ENCODE peak calls at places on chromosome 15, in five cellular contexts. One of them, this sample, is unnamed.

GRCh38 chr15:89307046-89307587 is 27.5 kb downstream of the POLG start:
- DNase-seq in HFF-Myc: no peak
- DNase-seq in gastrocnemius medialis: no peak
- DNase-seq in lower leg skin: no peak
- DNase-seq in pancreas: no peak
- DNase-seq in this sample: peak

GRCh38 chr15:44710236-44711088 is 661 bp downstream of the PATL2 start:
- DNase-seq in lower leg skin: no peak
- DNase-seq in gastrocnemius medialis: peak
- DNase-seq in HFF-Myc: no peak
- DNase-seq in pancreas: no peak
- DNase-seq in this sample: peak

GRCh38 chr15:64315136-64315661 is 40.8 kb downstream of the CSNK1G1 start:
- DNase-seq in lower leg skin: no peak
- DNase-seq in gastrocnemius medialis: no peak
- DNase-seq in pancreas: no peak
- DNase-seq in HFF-Myc: no peak
- DNase-seq in this sample: no peak

GRCh38 chr15:58952751-58953150 is 19.3 kb upstream of the SLTM start:
- DNase-seq in pancreas: no peak
- DNase-seq in gastrocnemius medialis: no peak
- DNase-seq in lower leg skin: no peak
- DNase-seq in HFF-Myc: no peak
- DNase-seq in this sample: peak

GRCh38 chr15:63188247-63188936 is 1.0 kb upstream of the RAB8B start:
- DNase-seq in pancreas: no peak
- DNase-seq in lower leg skin: no peak
- DNase-seq in HFF-Myc: no peak
- DNase-seq in gastrocnemius medialis: no peak
- DNase-seq in this sample: no peak

GRCh38 chr15:74850398-74850797 is 7.4 kb upstream of the ULK3 start:
- DNase-seq in pancreas: no peak
- DNase-seq in HFF-Myc: no peak
- DNase-seq in lower leg skin: no peak
- DNase-seq in gastrocnemius medialis: no peak
- DNase-seq in this sample: no peak

GRCh38 chr15:38072507-38073277 is 138.3 kb downstream of the TMCO5A start:
- DNase-seq in pancreas: peak
- DNase-seq in gastrocnemius medialis: no peak
- DNase-seq in lower leg skin: peak
- DNase-seq in HFF-Myc: peak
- DNase-seq in this sample: peak

GRCh38 chr15:43483306-43484128 is 9.4 kb downstream of the TP53BP1 start:
- DNase-seq in lower leg skin: no peak
- DNase-seq in pancreas: no peak
- DNase-seq in HFF-Myc: no peak
- DNase-seq in gastrocnemius medialis: no peak
- DNase-seq in this sample: peak

GRCh38 chr15:70250208-70251201 is 152.8 kb upstream of the TLE3 start:
- DNase-seq in lower leg skin: peak
- DNase-seq in gastrocnemius medialis: no peak
- DNase-seq in pancreas: no peak
- DNase-seq in HFF-Myc: no peak
- DNase-seq in this sample: no peak

GRCh38 chr15:49094923-49095322 is 48.7 kb upstream of the SECISBP2L start:
- DNase-seq in gastrocnemius medialis: no peak
- DNase-seq in pancreas: no peak
- DNase-seq in lower leg skin: no peak
- DNase-seq in HFF-Myc: no peak
- DNase-seq in this sample: no peak

GRCh38 chr15:78368671-78369070 is 28.5 kb downstream of the CRABP1 start:
- DNase-seq in gastrocnemius medialis: no peak
- DNase-seq in lower leg skin: peak
- DNase-seq in HFF-Myc: no peak
- DNase-seq in pancreas: no peak
- DNase-seq in this sample: no peak

GRCh38 chr15:61871926-61872522 is 188.2 kb downstream of the VPS13C start:
- DNase-seq in gastrocnemius medialis: no peak
- DNase-seq in pancreas: no peak
- DNase-seq in lower leg skin: no peak
- DNase-seq in HFF-Myc: peak
- DNase-seq in this sample: peak

GRCh38 chr15:40282144-40282869 is 557 bp downstream of the ANKRD63 start:
- DNase-seq in gastrocnemius medialis: no peak
- DNase-seq in HFF-Myc: no peak
- DNase-seq in lower leg skin: no peak
- DNase-seq in pancreas: peak
- DNase-seq in this sample: no peak

GRCh38 chr15:33194237-33194636 is 277 bp downstream of the FMN1 start:
- DNase-seq in lower leg skin: no peak
- DNase-seq in pancreas: no peak
- DNase-seq in gastrocnemius medialis: no peak
- DNase-seq in HFF-Myc: no peak
- DNase-seq in this sample: no peak

GRCh38 chr15:70955151-70955550 is 62.5 kb downstream of the LRRC49 start:
- DNase-seq in HFF-Myc: no peak
- DNase-seq in lower leg skin: no peak
- DNase-seq in pancreas: no peak
- DNase-seq in gastrocnemius medialis: no peak
- DNase-seq in this sample: peak

GRCh38 chr15:39581501-39582285 is 814 bp downstream of the THBS1 start:
- DNase-seq in pancreas: peak
- DNase-seq in gastrocnemius medialis: no peak
- DNase-seq in lower leg skin: peak
- DNase-seq in HFF-Myc: peak
- DNase-seq in this sample: peak

GRCh38 chr15:86829251-86829650 is 749.6 kb downstream of the AGBL1 start:
- DNase-seq in lower leg skin: no peak
- DNase-seq in gastrocnemius medialis: no peak
- DNase-seq in pancreas: no peak
- DNase-seq in HFF-Myc: no peak
- DNase-seq in this sample: no peak

GRCh38 chr15:99732711-99733267 is 448 bp downstream of the LYSMD4 start:
- DNase-seq in gastrocnemius medialis: no peak
- DNase-seq in pancreas: no peak
- DNase-seq in HFF-Myc: no peak
- DNase-seq in lower leg skin: peak
- DNase-seq in this sample: no peak

GRCh38 chr15:95024388-95024787 is 793.0 kb downstream of the MCTP2 start:
- DNase-seq in HFF-Myc: no peak
- DNase-seq in gastrocnemius medialis: no peak
- DNase-seq in pancreas: no peak
- DNase-seq in lower leg skin: no peak
- DNase-seq in this sample: peak

GRCh38 chr15:34810455-34811146 is 15.3 kb upstream of the ACTC1 start:
- DNase-seq in gastrocnemius medialis: no peak
- DNase-seq in lower leg skin: no peak
- DNase-seq in pancreas: no peak
- DNase-seq in HFF-Myc: peak
- DNase-seq in this sample: peak

GRCh38 chr15:90126457-90127435 is 24.5 kb upstream of the IDH2 start:
- DNase-seq in gastrocnemius medialis: peak
- DNase-seq in lower leg skin: no peak
- DNase-seq in HFF-Myc: no peak
- DNase-seq in pancreas: peak
- DNase-seq in this sample: no peak

GRCh38 chr15:34436126-34436955 is 1.3 kb downstream of the GOLGA8A start:
- DNase-seq in pancreas: no peak
- DNase-seq in gastrocnemius medialis: no peak
- DNase-seq in HFF-Myc: no peak
- DNase-seq in lower leg skin: no peak
- DNase-seq in this sample: no peak

GRCh38 chr15:29840928-29841327 is 18.7 kb upstream of the TJP1 start:
- DNase-seq in lower leg skin: no peak
- DNase-seq in HFF-Myc: no peak
- DNase-seq in gastrocnemius medialis: no peak
- DNase-seq in pancreas: no peak
- DNase-seq in this sample: no peak

GRCh38 chr15:84387086-84387485 is 151.5 kb downstream of the GOLGA6L4 start:
- DNase-seq in lower leg skin: peak
- DNase-seq in pancreas: no peak
- DNase-seq in HFF-Myc: no peak
- DNase-seq in gastrocnemius medialis: no peak
- DNase-seq in this sample: no peak

GRCh38 chr15:101489633-101490407 is at the start of gene PCSK6:
- DNase-seq in pancreas: no peak
- DNase-seq in gastrocnemius medialis: no peak
- DNase-seq in lower leg skin: peak
- DNase-seq in HFF-Myc: no peak
- DNase-seq in this sample: no peak

GRCh38 chr15:45442497-45443135 is 64.3 kb upstream of the GATM start:
- DNase-seq in lower leg skin: no peak
- DNase-seq in HFF-Myc: no peak
- DNase-seq in pancreas: no peak
- DNase-seq in gastrocnemius medialis: no peak
- DNase-seq in this sample: peak

GRCh38 chr15:25345943-25346342 is 92.9 kb downstream of the UBE3A start:
- DNase-seq in lower leg skin: no peak
- DNase-seq in HFF-Myc: no peak
- DNase-seq in pancreas: no peak
- DNase-seq in gastrocnemius medialis: peak
- DNase-seq in this sample: peak

GRCh38 chr15:85142324-85142723 is 160.7 kb downstream of the PDE8A start:
- DNase-seq in pancreas: no peak
- DNase-seq in lower leg skin: no peak
- DNase-seq in gastrocnemius medialis: no peak
- DNase-seq in HFF-Myc: peak
- DNase-seq in this sample: peak

GRCh38 chr15:80679167-80679804 is 15.8 kb upstream of the ABHD17C start:
- DNase-seq in HFF-Myc: no peak
- DNase-seq in lower leg skin: no peak
- DNase-seq in gastrocnemius medialis: no peak
- DNase-seq in pancreas: no peak
- DNase-seq in this sample: no peak

DNA sequence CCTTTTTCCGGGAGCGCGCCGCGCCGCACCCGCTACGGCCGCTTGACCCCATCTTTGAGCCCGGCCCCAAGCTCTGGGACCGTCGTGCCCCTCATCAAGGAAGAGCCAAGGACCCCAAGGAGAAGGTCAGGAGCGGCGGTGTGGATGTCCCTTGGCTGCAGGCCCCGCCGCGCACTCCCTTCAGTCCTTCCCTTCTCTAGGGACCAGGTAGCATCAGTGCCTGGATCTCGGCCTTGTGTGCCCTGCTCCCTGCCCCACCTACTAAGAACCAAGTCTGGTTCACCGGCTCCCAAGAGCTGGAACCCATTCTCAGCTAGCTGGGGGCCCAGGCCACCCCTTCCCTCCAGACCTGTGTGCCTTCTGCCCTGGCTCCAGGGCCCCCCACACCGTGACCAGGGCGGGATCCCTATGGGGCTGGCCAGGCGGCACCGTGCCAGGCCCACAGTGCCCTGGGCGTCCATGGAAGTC is 69.3 kb upstream of the CGNL1 start:
- DNase-seq in lower leg skin: peak
- DNase-seq in pancreas: no peak
- DNase-seq in gastrocnemius medialis: no peak
- DNase-seq in HFF-Myc: no peak
- DNase-seq in this sample: no peak
- H3K4me3 ChIP-seq in lower leg skin: peak
- H3K4me3 ChIP-seq in pancreas: peak
- H3K4me3 ChIP-seq in gastrocnemius medialis: peak
- H3K4me3 ChIP-seq in HFF-Myc: peak
- H3K4me3 ChIP-seq in this sample: peak

DNA sequence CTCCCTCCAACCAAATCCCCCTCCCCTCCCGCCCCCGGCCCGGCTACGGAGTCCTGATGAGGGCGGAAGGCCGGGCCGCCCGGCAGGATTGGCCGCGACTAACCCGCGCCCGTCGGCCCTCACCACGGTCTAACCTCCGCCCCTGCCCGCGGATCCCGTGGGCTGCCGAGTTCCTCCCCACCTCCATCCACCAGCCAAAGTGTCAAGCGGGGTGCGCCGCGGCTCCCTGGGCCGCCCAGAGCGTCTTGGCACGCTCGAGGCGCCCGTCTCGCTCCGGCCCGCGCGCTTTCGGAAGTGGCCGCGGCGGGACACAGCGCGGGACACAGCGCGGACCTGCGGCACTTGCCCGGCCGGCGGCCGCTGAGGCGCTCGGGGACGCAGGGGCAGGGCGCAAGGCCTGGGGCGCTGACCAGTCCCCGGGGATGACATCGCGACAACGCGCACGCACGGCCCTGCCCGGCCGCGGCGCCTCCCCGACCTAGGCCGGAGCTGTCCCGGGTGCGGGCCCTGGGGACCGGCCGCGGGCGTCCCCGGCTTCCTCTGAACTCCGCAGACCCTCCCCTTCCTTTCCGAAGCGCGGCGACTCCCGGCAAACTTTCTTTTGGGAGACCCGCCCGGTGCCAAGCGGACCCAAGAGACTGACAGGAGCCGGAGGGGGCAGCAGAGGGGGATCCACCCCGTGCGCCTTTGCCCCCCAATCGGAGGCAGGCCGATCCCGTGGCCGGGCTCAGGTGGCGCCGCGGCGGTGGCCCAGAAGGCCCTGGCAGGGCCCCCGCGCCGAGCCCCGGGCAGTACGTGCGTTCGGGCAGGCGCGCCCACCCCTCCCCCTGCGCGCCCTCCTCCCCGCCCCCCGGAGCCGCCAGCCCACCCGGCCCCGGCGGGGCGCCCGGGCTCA is 112.8 kb upstream of the ICE2 start:
- DNase-seq in gastrocnemius medialis: peak
- DNase-seq in pancreas: peak
- DNase-seq in lower leg skin: peak
- DNase-seq in HFF-Myc: no peak
- DNase-seq in this sample: no peak
- TF ChIP-seq CTCF in gastrocnemius medialis: no peak
- TF ChIP-seq CTCF in pancreas: no peak
- TF ChIP-seq CTCF in lower leg skin: no peak
- TF ChIP-seq CTCF in HFF-Myc: no peak
- TF ChIP-seq CTCF in this sample: no peak

GRCh38 chr15:26841941-26842340 is 24.9 kb upstream of the GABRA5 start:
- DNase-seq in lower leg skin: no peak
- DNase-seq in pancreas: no peak
- DNase-seq in HFF-Myc: no peak
- DNase-seq in gastrocnemius medialis: no peak
- DNase-seq in this sample: no peak
- H3K4me3 ChIP-seq in lower leg skin: no peak
- H3K4me3 ChIP-seq in pancreas: no peak
- H3K4me3 ChIP-seq in HFF-Myc: no peak
- H3K4me3 ChIP-seq in gastrocnemius medialis: no peak
- H3K4me3 ChIP-seq in this sample: no peak

GRCh38 chr15:52784799-52785671 is 5.1 kb downstream of the ONECUT1 start:
- DNase-seq in lower leg skin: no peak
- DNase-seq in gastrocnemius medialis: no peak
- DNase-seq in pancreas: peak
- DNase-seq in HFF-Myc: no peak
- DNase-seq in this sample: no peak

GRCh38 chr15:52782514-52782913 is 7.6 kb downstream of the ONECUT1 start:
- DNase-seq in lower leg skin: no peak
- DNase-seq in HFF-Myc: no peak
- DNase-seq in gastrocnemius medialis: no peak
- DNase-seq in pancreas: no peak
- DNase-seq in this sample: no peak

GRCh38 chr15:52783191-52783829 is 6.8 kb downstream of the ONECUT1 start:
- DNase-seq in HFF-Myc: no peak
- DNase-seq in pancreas: peak
- DNase-seq in lower leg skin: peak
- DNase-seq in gastrocnemius medialis: no peak
- DNase-seq in this sample: peak

GRCh38 chr15:52785672-52786406 is 4.3 kb downstream of the ONECUT1 start:
- DNase-seq in pancreas: peak
- DNase-seq in HFF-Myc: no peak
- DNase-seq in lower leg skin: no peak
- DNase-seq in gastrocnemius medialis: no peak
- DNase-seq in this sample: no peak

GRCh38 chr15:52783929-52784798 is 6.0 kb downstream of the ONECUT1 start:
- DNase-seq in gastrocnemius medialis: no peak
- DNase-seq in lower leg skin: peak
- DNase-seq in pancreas: peak
- DNase-seq in HFF-Myc: no peak
- DNase-seq in this sample: no peak
- TF ChIP-seq CTCF in gastrocnemius medialis: no peak
- TF ChIP-seq CTCF in lower leg skin: no peak
- TF ChIP-seq CTCF in pancreas: peak
- TF ChIP-seq CTCF in HFF-Myc: peak
- TF ChIP-seq CTCF in this sample: no peak

This sample was measured in fibroblast of pulmonary artery.